ENCODE peak calls at places on chromosomes 4 and X, in five cellular contexts. One of them, this sample, is unnamed. For H3K4me1 and H3K9me3, the result is how much of the 10 kb centered on the place peaks cover.

GRCh38 chrX:153537526-153538295 is 20.3 kb downstream of the ATP2B3 start:
- DNase-seq in NT2/D1: no peak
- DNase-seq in tibial nerve: no peak
- DNase-seq in thoracic aorta: no peak
- DNase-seq in GM23248: no peak
- DNase-seq in this sample: no peak

GRCh38 chr4:163448541-163449203 is 24.9 kb downstream of the TKTL2 start:
- DNase-seq in NT2/D1: no peak
- DNase-seq in tibial nerve: no peak
- DNase-seq in thoracic aorta: no peak
- DNase-seq in GM23248: peak
- DNase-seq in this sample: no peak

GRCh38 chr4:80587861-80588385 is 252.4 kb downstream of the CFAP299 start:
- DNase-seq in NT2/D1: no peak
- DNase-seq in tibial nerve: no peak
- DNase-seq in thoracic aorta: no peak
- DNase-seq in GM23248: no peak
- DNase-seq in this sample: no peak

GRCh38 chr4:90745176-90745575 is 618.0 kb downstream of the CCSER1 start:
- DNase-seq in NT2/D1: no peak
- DNase-seq in tibial nerve: no peak
- DNase-seq in thoracic aorta: no peak
- DNase-seq in GM23248: no peak
- DNase-seq in this sample: no peak

GRCh38 chrX:27599928-27600327 is 9.8 kb downstream of the DCAF8L2 start:
- DNase-seq in NT2/D1: no peak
- DNase-seq in tibial nerve: no peak
- DNase-seq in thoracic aorta: no peak
- DNase-seq in GM23248: peak
- DNase-seq in this sample: no peak

GRCh38 chrX:65920620-65921019 is 119.3 kb downstream of the VSIG4 start:
- DNase-seq in NT2/D1: no peak
- DNase-seq in tibial nerve: no peak
- DNase-seq in thoracic aorta: no peak
- DNase-seq in GM23248: no peak
- DNase-seq in this sample: no peak

GRCh38 chrX:9905288-9905687 is 61.9 kb upstream of the CLDN34 start:
- DNase-seq in NT2/D1: no peak
- DNase-seq in tibial nerve: no peak
- DNase-seq in thoracic aorta: no peak
- DNase-seq in GM23248: peak
- DNase-seq in this sample: no peak

GRCh38 chr4:8914461-8915171 is 43.0 kb upstream of the HMX1 start:
- DNase-seq in NT2/D1: no peak
- DNase-seq in tibial nerve: no peak
- DNase-seq in thoracic aorta: no peak
- DNase-seq in GM23248: no peak
- DNase-seq in this sample: peak

GRCh38 chr4:167380964-167381363 is 146.7 kb upstream of the SPOCK3 start:
- DNase-seq in NT2/D1: no peak
- DNase-seq in tibial nerve: no peak
- DNase-seq in thoracic aorta: no peak
- DNase-seq in GM23248: no peak
- DNase-seq in this sample: no peak

GRCh38 chrX:93673869-93674271 is at the start of gene FAM133A:
- DNase-seq in NT2/D1: no peak
- DNase-seq in tibial nerve: no peak
- DNase-seq in thoracic aorta: peak
- DNase-seq in GM23248: peak
- DNase-seq in this sample: no peak

GRCh38 chr4:71430609-71431008 is 91.8 kb downstream of the SLC4A4 start:
- DNase-seq in NT2/D1: no peak
- DNase-seq in tibial nerve: no peak
- DNase-seq in thoracic aorta: no peak
- DNase-seq in GM23248: no peak
- DNase-seq in this sample: no peak

GRCh38 chrX:129041319-129041718 is 482.0 kb downstream of the SMARCA1 start:
- DNase-seq in NT2/D1: no peak
- DNase-seq in tibial nerve: no peak
- DNase-seq in thoracic aorta: no peak
- DNase-seq in GM23248: no peak
- DNase-seq in this sample: no peak

GRCh38 chrX:26574208-26574607 is 358.2 kb downstream of the MAGEB5 start:
- DNase-seq in NT2/D1: no peak
- DNase-seq in tibial nerve: no peak
- DNase-seq in thoracic aorta: no peak
- DNase-seq in GM23248: no peak
- DNase-seq in this sample: no peak

GRCh38 chrX:110532527-110532926 is 173.9 kb downstream of the RTL9 start:
- DNase-seq in NT2/D1: no peak
- DNase-seq in tibial nerve: no peak
- DNase-seq in thoracic aorta: no peak
- DNase-seq in GM23248: no peak
- DNase-seq in this sample: no peak

GRCh38 chr4:25938251-25939186 is 24.5 kb downstream of the SMIM20 start:
- DNase-seq in NT2/D1: no peak
- DNase-seq in tibial nerve: peak
- DNase-seq in thoracic aorta: no peak
- DNase-seq in GM23248: peak
- DNase-seq in this sample: no peak

GRCh38 chr4:108113229-108113628 is 55.5 kb downstream of the LEF1 start:
- DNase-seq in NT2/D1: no peak
- DNase-seq in tibial nerve: no peak
- DNase-seq in thoracic aorta: no peak
- DNase-seq in GM23248: no peak
- DNase-seq in this sample: no peak

GRCh38 chr4:76206222-76206942 is 7.2 kb downstream of the SCARB2 start:
- DNase-seq in NT2/D1: no peak
- DNase-seq in tibial nerve: no peak
- DNase-seq in thoracic aorta: no peak
- DNase-seq in GM23248: peak
- DNase-seq in this sample: no peak

GRCh38 chr4:102466298-102466697 is 34.9 kb upstream of the NFKB1 start:
- DNase-seq in NT2/D1: no peak
- DNase-seq in tibial nerve: no peak
- DNase-seq in thoracic aorta: no peak
- DNase-seq in GM23248: peak
- DNase-seq in this sample: no peak

GRCh38 chr4:165838575-165838974 is 34.5 kb upstream of the TLL1 start:
- DNase-seq in NT2/D1: no peak
- DNase-seq in tibial nerve: no peak
- DNase-seq in thoracic aorta: no peak
- DNase-seq in GM23248: no peak
- DNase-seq in this sample: no peak

GRCh38 chrX:41596586-41596985 is 92.2 kb upstream of the GPR34 start:
- DNase-seq in NT2/D1: no peak
- DNase-seq in tibial nerve: no peak
- DNase-seq in thoracic aorta: no peak
- DNase-seq in GM23248: peak
- DNase-seq in this sample: no peak

GRCh38 chr4:76977731-76978350 is 28.3 kb downstream of the SEPTIN11 start:
- DNase-seq in NT2/D1: no peak
- DNase-seq in tibial nerve: no peak
- DNase-seq in thoracic aorta: no peak
- DNase-seq in GM23248: peak
- DNase-seq in this sample: no peak

GRCh38 chr4:107740950-107741701 is 21.1 kb upstream of the PAPSS1 start:
- DNase-seq in NT2/D1: no peak
- DNase-seq in tibial nerve: peak
- DNase-seq in thoracic aorta: no peak
- DNase-seq in GM23248: peak
- DNase-seq in this sample: no peak

GRCh38 chrX:30246769-30247489 is at the start of gene MAGEB1:
- DNase-seq in NT2/D1: no peak
- DNase-seq in tibial nerve: no peak
- DNase-seq in thoracic aorta: no peak
- DNase-seq in GM23248: no peak
- DNase-seq in this sample: no peak

GRCh38 chrX:120791013-120791643 is 84.5 kb downstream of the CT47B1 start:
- DNase-seq in NT2/D1: no peak
- DNase-seq in tibial nerve: peak
- DNase-seq in thoracic aorta: peak
- DNase-seq in GM23248: peak
- DNase-seq in this sample: peak

GRCh38 chrX:147875866-147876596 is 35.7 kb upstream of the FMR1 start:
- DNase-seq in NT2/D1: no peak
- DNase-seq in tibial nerve: no peak
- DNase-seq in thoracic aorta: no peak
- DNase-seq in GM23248: no peak
- DNase-seq in this sample: no peak

GRCh38 chrX:130245441-130245840 is 23.3 kb downstream of the ZNF280C start:
- DNase-seq in NT2/D1: no peak
- DNase-seq in tibial nerve: no peak
- DNase-seq in thoracic aorta: no peak
- DNase-seq in GM23248: peak
- DNase-seq in this sample: no peak

GRCh38 chr4:6953751-6954380 is 44.2 kb downstream of the TBC1D14 start:
- DNase-seq in NT2/D1: no peak
- DNase-seq in tibial nerve: peak
- DNase-seq in thoracic aorta: peak
- DNase-seq in GM23248: peak
- DNase-seq in this sample: peak

GRCh38 chr4:112516401-112517066 is 554 bp upstream of the NEUROG2 start:
- DNase-seq in NT2/D1: no peak
- DNase-seq in tibial nerve: no peak
- DNase-seq in thoracic aorta: no peak
- DNase-seq in GM23248: no peak
- DNase-seq in this sample: peak

GRCh38 chr4:62644372-62644771 is 1444.2 kb downstream of the ADGRL3 start:
- DNase-seq in NT2/D1: peak
- DNase-seq in tibial nerve: no peak
- DNase-seq in thoracic aorta: no peak
- DNase-seq in GM23248: no peak
- DNase-seq in this sample: no peak

GRCh38 chr4:24689212-24689611 is 104.9 kb upstream of the DHX15 start:
- DNase-seq in NT2/D1: peak
- DNase-seq in tibial nerve: no peak
- DNase-seq in thoracic aorta: no peak
- DNase-seq in GM23248: no peak
- DNase-seq in this sample: no peak

GRCh38 chrX:150160656-150161055 is 202.5 kb upstream of the MAMLD1 start:
- DNase-seq in NT2/D1: no peak
- DNase-seq in tibial nerve: no peak
- DNase-seq in thoracic aorta: no peak
- DNase-seq in GM23248: no peak
- DNase-seq in this sample: no peak

GRCh38 chr4:88251914-88252313 is 32.4 kb downstream of the PPM1K start:
- DNase-seq in NT2/D1: no peak
- DNase-seq in tibial nerve: no peak
- DNase-seq in thoracic aorta: no peak
- DNase-seq in GM23248: no peak
- DNase-seq in this sample: no peak

GRCh38 chr4:101217353-101218031 is 129.8 kb downstream of the PPP3CA start:
- DNase-seq in NT2/D1: no peak
- DNase-seq in tibial nerve: no peak
- DNase-seq in thoracic aorta: no peak
- DNase-seq in GM23248: peak
- DNase-seq in this sample: no peak

GRCh38 chr4:82194329-82194728 is 179.5 kb downstream of the HNRNPD start:
- DNase-seq in NT2/D1: no peak
- DNase-seq in tibial nerve: no peak
- DNase-seq in thoracic aorta: no peak
- DNase-seq in GM23248: no peak
- DNase-seq in this sample: no peak

GRCh38 chrX:15507005-15507404 is 6.4 kb downstream of the BMX start:
- DNase-seq in NT2/D1: no peak
- DNase-seq in tibial nerve: no peak
- DNase-seq in thoracic aorta: no peak
- DNase-seq in GM23248: no peak
- DNase-seq in this sample: no peak

GRCh38 chr4:98181815-98182214 is 38.5 kb upstream of the STPG2 start:
- DNase-seq in NT2/D1: no peak
- DNase-seq in tibial nerve: no peak
- DNase-seq in thoracic aorta: no peak
- DNase-seq in GM23248: peak
- DNase-seq in this sample: no peak

GRCh38 chrX:45778621-45779020 is 577.9 kb upstream of the DIPK2B start:
- DNase-seq in NT2/D1: no peak
- DNase-seq in tibial nerve: no peak
- DNase-seq in thoracic aorta: no peak
- DNase-seq in GM23248: peak
- DNase-seq in this sample: no peak
- H3K4me1 ChIP-seq in NT2/D1: under half
- H3K4me1 ChIP-seq in tibial nerve: under half
- H3K4me1 ChIP-seq in thoracic aorta: under half
- H3K4me1 ChIP-seq in GM23248: half or more
- H3K4me1 ChIP-seq in this sample: under half

DNA sequence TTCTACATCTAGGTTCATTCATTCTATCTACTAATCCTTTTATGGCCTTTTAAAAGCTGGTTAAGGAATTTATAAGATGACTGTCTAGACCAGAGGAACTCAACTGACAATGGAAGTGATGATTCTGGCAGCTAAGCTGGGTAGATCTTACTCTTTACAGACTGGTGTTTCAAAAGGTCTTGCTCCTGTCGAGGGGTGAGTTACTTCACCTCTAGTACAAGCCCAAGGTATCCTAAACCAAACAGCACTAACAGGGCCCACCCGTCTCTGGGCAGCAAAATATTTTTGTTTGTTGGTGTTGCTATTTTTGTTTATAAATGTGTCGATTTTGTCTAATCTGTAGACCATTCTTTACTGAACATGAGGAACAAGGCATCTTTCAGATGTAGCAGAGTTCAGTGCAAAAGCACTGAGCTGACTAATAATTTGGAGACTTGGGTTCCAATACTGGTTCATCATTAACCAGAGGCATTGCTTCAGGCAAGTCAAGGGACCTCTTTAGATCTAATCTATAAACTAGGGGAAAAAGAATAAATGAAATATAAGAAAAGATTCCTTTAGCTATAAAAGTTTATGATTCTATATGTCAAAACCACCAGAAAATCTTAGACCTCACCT is 90.3 kb upstream of the FRG1 start:
- DNase-seq in NT2/D1: no peak
- DNase-seq in tibial nerve: no peak
- DNase-seq in thoracic aorta: no peak
- DNase-seq in GM23248: no peak
- DNase-seq in this sample: no peak
- H3K9me3 ChIP-seq in NT2/D1: under half
- H3K9me3 ChIP-seq in tibial nerve: under half
- H3K9me3 ChIP-seq in thoracic aorta: under half
- H3K9me3 ChIP-seq in GM23248: under half
- H3K9me3 ChIP-seq in this sample: under half

GRCh38 chr4:87071401-87071800 is 136.6 kb downstream of the AFF1 start:
- DNase-seq in NT2/D1: no peak
- DNase-seq in tibial nerve: no peak
- DNase-seq in thoracic aorta: no peak
- DNase-seq in GM23248: no peak
- DNase-seq in this sample: no peak
- H3K4me1 ChIP-seq in NT2/D1: under half
- H3K4me1 ChIP-seq in tibial nerve: half or more
- H3K4me1 ChIP-seq in thoracic aorta: under half
- H3K4me1 ChIP-seq in GM23248: under half
- H3K4me1 ChIP-seq in this sample: under half

DNA sequence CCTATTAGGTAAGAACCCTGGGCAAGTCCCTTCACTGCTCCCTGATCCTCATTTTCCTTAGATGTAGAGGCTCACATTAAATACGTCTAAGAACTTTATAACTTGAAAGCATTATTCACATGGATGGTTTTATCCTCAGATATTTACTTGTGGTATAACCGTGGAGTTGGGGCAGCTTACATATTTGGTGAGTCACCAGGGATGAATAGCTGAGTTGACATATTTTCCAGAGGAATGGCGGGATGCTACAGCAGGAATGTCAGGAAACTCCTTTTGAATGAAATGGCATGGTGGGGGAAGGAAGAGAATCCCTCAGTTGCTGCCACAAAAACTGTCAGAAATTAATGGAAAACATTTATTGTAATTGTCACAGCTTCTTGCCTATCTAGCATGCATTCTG is 165.3 kb upstream of the RPS6KA3 start:
- DNase-seq in NT2/D1: no peak
- DNase-seq in tibial nerve: no peak
- DNase-seq in thoracic aorta: no peak
- DNase-seq in GM23248: peak
- DNase-seq in this sample: no peak
- H3K9me3 ChIP-seq in NT2/D1: under half
- H3K9me3 ChIP-seq in tibial nerve: under half
- H3K9me3 ChIP-seq in thoracic aorta: under half
- H3K9me3 ChIP-seq in GM23248: under half
- H3K9me3 ChIP-seq in this sample: under half

This sample was measured in left lung.